ENCODE peak calls at places on chromosomes 7 and 10, in four cellular contexts. S is mesendoderm, B is neuronal stem cell, A is SK-N-SH. X is an unnamed sample.

GRCh38 chr7:41732279-41733062 is 29.6 kb upstream of the INHBA start:
- DNase-seq in S (peak; percentile 19), B (no peak), A (no peak), X (peak; percentile 26)

GRCh38 chr7:41847641-41848040 is 144.8 kb upstream of the INHBA start:
- DNase-seq in S (no peak), A (no peak), B (no peak), X (no peak)

GRCh38 chr10:97508342-97508741 is 9.6 kb downstream of the UBTD1 start:
- DNase-seq in B (no peak), A (no peak), S (peak; percentile 65), X (no peak)

GRCh38 chr7:107891619-107892366 is 810 bp downstream of the DLD start:
- DNase-seq in S (peak; percentile 7), B (no peak), A (no peak), X (no peak)

GRCh38 chr10:15725603-15726002 is 5.9 kb upstream of the ITGA8 start:
- DNase-seq in B (no peak), S (peak; percentile 78), A (peak; percentile 60), X (peak; percentile 72)

GRCh38 chr10:67657775-67658174 is 38.2 kb downstream of the CTNNA3 start:
- DNase-seq in S (peak; percentile 57), A (no peak), B (no peak), X (peak; percentile 23)

GRCh38 chr10:13877154-13877909 is 290.6 kb downstream of the PRPF18 start:
- DNase-seq in B (no peak), S (peak; percentile 33), A (no peak), X (no peak)

GRCh38 chr7:23335621-23336020 is 36.5 kb downstream of the MALSU1 start:
- DNase-seq in S (no peak), B (no peak), A (no peak), X (no peak)

GRCh38 chr7:147833981-147834380 is 756.6 kb upstream of the C7orf33 start:
- DNase-seq in B (no peak), A (no peak), S (no peak), X (no peak)

GRCh38 chr10:11673346-11674330 is 62.2 kb upstream of the USP6NL start:
- DNase-seq in A (no peak), B (no peak), S (no peak), X (no peak)

GRCh38 chr7:88329532-88330463 is 23.1 kb upstream of the STEAP4 start:
- DNase-seq in A (no peak), S (no peak), B (no peak), X (no peak)

GRCh38 chr10:43649149-43649523 is 455 bp upstream of the ZNF32 start:
- DNase-seq in S (no peak), B (no peak), A (no peak), X (no peak)

GRCh38 chr7:132141109-132141508 is 435.2 kb downstream of the PLXNA4 start:
- DNase-seq in S (no peak), A (no peak), B (no peak), X (no peak)

DNA sequence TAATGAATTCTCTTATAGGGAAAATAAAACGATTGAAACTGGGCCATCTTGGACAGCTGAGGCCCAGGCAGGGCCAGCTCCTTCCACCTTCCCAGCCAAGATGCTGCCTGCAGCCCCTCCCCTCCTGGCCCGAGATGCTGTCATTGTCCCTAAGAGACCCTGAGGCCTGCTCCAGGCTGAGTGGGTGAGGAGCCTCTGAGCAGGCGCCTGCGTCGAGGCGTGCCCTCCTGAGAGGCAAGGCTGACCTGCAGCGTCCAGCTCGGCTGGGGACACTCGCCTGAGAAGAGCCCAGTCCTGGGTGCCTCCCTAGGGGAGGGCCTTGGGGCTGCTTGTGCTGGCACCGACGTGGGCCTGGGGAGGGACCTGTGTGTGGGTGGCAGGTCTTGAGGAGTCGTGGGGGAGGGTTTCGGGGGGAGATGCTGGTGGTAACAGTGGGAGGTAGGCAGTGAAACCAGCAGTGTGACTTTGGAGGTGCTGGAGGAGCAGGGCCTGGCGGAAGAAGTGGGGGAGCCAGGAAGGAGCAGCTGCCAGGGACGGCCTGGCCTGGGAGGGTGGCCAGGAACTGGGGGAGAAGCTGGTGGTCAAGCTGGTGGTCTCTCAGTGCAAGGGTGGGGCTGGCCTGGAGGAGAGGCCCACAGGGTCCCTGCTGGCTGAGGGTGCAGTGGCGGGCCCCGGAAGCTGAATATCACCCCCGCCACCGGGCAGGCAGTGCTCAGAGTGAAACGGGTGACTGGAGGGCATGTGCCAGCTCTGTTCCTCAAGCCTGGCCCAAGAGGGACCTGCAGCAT is 7.9 kb downstream of the GPR146 start:
- DNase-seq in S (no peak), A (no peak), B (no peak), X (no peak)
- H3K9ac ChIP-seq in S (peak overlapping the region; percentile 57), A (no peak overlapping the region), B (peak overlapping the region; percentile 39), X (no peak overlapping the region)

GRCh38 chr7:2043316-2044039 is 189.3 kb downstream of the MAD1L1 start:
- DNase-seq in B (no peak), A (peak; percentile 36), S (no peak), X (peak; percentile 31)

GRCh38 chr7:2040201-2040892 is 192.4 kb downstream of the MAD1L1 start:
- DNase-seq in A (peak; percentile 23), B (no peak), S (no peak), X (no peak)

GRCh38 chr7:2042650-2043049 is 190.1 kb downstream of the MAD1L1 start:
- DNase-seq in A (no peak), B (no peak), S (no peak), X (no peak)

GRCh38 chr7:2040893-2041270 is 191.9 kb downstream of the MAD1L1 start:
- DNase-seq in A (peak; percentile 27), S (peak; percentile 13), B (no peak), X (no peak)

DNA sequence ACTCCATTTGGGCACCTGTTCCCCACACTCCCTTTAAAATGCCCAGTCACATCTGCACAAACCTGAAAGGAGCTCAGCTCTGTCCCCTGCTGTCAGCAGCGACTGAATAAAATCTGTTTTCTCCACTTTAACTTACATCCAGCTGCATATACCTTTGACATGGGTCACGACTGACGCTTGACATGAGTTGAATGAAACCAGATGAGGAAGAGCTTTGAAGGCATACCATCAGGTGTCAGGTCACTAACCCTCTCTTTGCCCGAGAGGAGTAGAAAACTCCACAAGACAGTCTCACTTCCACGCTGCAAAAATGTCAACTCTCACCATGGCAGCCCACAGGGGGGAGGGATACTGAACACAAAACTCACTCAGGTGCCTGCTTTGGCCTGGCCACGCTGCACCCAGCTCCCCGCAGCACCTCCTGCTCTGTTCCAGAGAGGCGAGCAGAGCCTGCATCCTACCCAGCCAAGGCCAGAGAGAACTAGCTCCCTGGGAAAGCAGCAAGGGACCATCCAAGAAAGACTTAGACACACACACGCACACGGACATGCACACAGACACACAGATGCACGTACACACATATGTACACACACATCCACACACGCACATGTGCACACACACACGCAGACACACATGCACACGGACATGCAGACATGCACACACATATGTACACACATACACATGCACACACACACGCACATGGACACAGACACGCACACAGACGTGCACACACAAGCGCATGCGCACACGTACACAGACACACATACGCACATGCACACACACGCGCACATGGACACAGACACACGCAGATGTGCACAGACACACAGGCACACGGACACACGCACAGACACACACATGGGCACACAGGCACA is 191.0 kb downstream of the MAD1L1 start:
- DNase-seq in B (no peak), A (peak; percentile 15), S (no peak), X (no peak)
- H3K9ac ChIP-seq in B (peak overlapping the region; percentile 26), A (no peak overlapping the region), S (no peak overlapping the region), X (no peak overlapping the region)

DNA sequence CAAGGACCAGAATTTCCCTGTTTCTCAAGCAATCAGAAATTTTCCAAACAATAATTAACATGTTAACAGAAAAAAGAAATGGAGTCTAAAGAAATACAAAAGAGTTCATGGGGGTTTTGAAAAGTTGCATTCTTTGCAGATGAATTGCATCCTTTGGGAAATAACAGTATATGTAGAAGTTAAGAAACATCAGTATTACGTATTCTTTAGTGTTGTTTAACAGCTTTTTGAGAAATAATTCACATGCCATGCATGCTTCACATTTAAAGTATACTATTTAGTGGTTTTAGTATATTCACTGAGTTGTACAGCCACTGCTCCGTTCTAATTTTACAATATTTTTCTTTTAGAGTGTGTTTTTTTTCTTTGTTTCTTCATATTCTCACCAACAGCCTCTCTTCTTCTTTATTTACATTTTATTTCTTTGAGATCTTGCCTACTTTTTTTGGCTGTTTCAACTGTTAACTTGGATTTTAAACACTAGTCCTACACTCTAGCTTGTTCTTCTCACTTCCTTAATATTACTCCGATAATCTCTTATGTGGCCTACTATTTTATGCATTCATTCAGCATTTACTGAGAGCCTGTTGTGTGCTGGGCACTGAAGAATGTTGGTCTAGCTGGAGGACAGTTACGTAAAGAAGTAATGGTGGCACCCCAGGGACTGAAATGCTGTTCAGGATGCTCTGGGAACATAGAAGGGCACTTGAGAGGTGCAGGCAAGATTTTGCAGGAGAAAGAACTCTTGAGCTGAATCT is 330.1 kb downstream of the EXOC4 start:
- DNase-seq in B (no peak), S (peak; percentile 20), A (no peak), X (no peak)
- H3K9ac ChIP-seq in B (no peak overlapping the region), S (no peak overlapping the region), A (no peak overlapping the region), X (no peak overlapping the region)

GRCh38 chr10:114070710-114071109 is 27.0 kb downstream of the ADRB1 start:
- DNase-seq in B (no peak), A (no peak), S (no peak), X (no peak)

GRCh38 chr10:114071188-114071587 is 27.5 kb downstream of the ADRB1 start:
- DNase-seq in S (no peak), A (no peak), B (no peak), X (no peak)

GRCh38 chr10:114077347-114077746 is 33.7 kb downstream of the ADRB1 start:
- DNase-seq in A (no peak), S (no peak), B (no peak), X (no peak)

GRCh38 chr10:114075093-114075492 is 31.4 kb downstream of the ADRB1 start:
- DNase-seq in S (no peak), A (no peak), B (no peak), X (no peak)

DNA sequence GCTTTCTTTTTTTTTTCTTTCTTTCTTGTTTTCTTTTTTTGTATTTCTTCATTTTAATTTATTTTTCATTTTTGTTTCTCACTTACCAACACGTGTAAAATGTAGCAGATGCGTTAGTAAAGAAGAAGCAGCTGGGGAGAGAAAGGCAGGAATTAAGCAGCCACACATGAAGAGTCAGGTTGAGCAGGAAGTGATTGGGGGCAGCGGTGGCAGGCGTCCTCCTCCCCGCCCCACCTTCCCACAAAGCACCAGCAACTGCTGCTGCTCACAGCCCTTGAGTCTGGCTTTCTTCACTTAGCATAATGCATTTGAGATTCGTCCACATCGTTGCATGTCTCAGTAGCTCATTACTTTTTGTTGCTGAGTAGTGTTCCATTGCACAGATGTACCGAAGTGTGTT is 30.1 kb downstream of the ADRB1 start:
- DNase-seq in B (no peak), S (no peak), A (no peak), X (no peak)
- H3K9ac ChIP-seq in B (no peak overlapping the region), S (no peak overlapping the region), A (no peak overlapping the region), X (no peak overlapping the region)

GRCh38 chr10:129474642-129475041 is 7.6 kb downstream of the MGMT start:
- DNase-seq in S (no peak), B (no peak), A (no peak), X (no peak)
- H3K9ac ChIP-seq in S (no peak overlapping the region), B (no peak overlapping the region), A (no peak overlapping the region), X (no peak overlapping the region)

DNA sequence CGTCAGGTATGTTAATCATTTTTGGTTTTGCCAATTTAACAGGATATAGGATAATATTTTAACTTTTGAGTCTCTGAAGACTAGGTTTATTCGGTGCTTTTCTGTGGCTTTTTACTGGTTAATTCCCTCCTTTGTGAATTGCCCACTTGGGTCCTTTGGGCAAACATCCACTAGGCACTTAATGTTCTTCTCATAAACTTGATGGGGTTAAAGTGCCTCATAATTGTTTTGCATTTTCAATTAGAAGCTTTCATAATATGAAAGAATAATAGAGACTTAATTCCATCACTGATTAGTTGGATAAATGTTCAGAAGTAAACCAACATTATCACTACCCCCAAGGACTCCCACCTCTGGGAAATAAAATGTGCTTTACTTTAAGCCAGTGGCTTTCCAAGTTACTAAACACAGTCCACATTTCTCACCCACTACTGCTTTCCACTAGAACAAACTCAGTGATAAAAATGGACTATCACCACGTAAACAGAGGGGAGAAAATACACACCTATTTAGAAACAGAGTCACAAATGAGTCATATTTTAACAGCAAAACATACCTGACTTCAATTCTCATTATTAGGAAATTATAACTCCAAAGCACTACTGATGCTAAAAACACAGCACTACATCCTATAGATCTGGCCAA is 41.4 kb downstream of the PARD3 start:
- DNase-seq in B (no peak), S (no peak), A (no peak), X (no peak)
- H3K9ac ChIP-seq in B (no peak overlapping the region), S (no peak overlapping the region), A (no peak overlapping the region), X (no peak overlapping the region)

X was measured in neural progenitor cell.